ENCODE peak calls at places on chromosomes 13 and 19, in nine cellular contexts. K is tibial nerve; E is pancreas; X is lower lobe of right lung; D is astrocyte; M is breast epithelium; Y is CD8-positive, alpha-beta memory T cell; V is transverse colon; H is ascending aorta. P is an unnamed sample.

GRCh38 chr13:110799246-110800236 is 86.0 kb downstream of the ING1 start:
- DNase-seq in K (peak), E (no peak), X (no peak), D (peak), M (no peak), Y (no peak), V (no peak), H (peak), P (peak)

GRCh38 chr19:29544656-29545360 is 19.0 kb downstream of the VSTM2B start:
- DNase-seq in K (no peak), E (no peak), X (no peak), D (no peak), M (peak), Y (no peak), V (no peak), H (no peak), P (no peak)

GRCh38 chr19:5074830-5075394 is 106.0 kb downstream of the KDM4B start:
- DNase-seq in K (no peak), E (no peak), X (no peak), D (no peak), M (no peak), Y (no peak), V (no peak), H (no peak), P (no peak)

GRCh38 chr13:110841846-110842245 is 73.0 kb downstream of the ANKRD10 start:
- DNase-seq in K (no peak), E (no peak), X (no peak), D (no peak), M (no peak), Y (no peak), V (no peak), H (no peak), P (no peak)

GRCh38 chr13:22562116-22562515 is 618.7 kb upstream of the SGCG start:
- DNase-seq in K (no peak), E (no peak), X (no peak), D (no peak), M (no peak), Y (no peak), V (no peak), H (no peak), P (no peak)

GRCh38 chr19:30165228-30165813 is 206.9 kb upstream of the ZNF536 start:
- DNase-seq in K (no peak), E (no peak), X (no peak), D (no peak), M (no peak), Y (no peak), V (no peak), H (peak), P (no peak)

GRCh38 chr13:24777171-24777570 is 13.2 kb downstream of the RNF17 start:
- DNase-seq in K (no peak), E (no peak), X (no peak), D (no peak), M (no peak), Y (no peak), V (no peak), H (no peak), P (no peak)

GRCh38 chr19:10505583-10506229 is 2.5 kb upstream of the KEAP1 start:
- DNase-seq in K (peak), E (peak), X (peak), D (no peak), M (peak), Y (peak), V (peak), H (peak), P (peak)

GRCh38 chr13:80979035-80979641 is 638.2 kb upstream of the SPRY2 start:
- DNase-seq in K (no peak), E (peak), X (peak), D (peak), M (no peak), Y (no peak), V (peak), H (peak), P (peak)

GRCh38 chr13:31431722-31432137 is 232.0 kb downstream of the B3GLCT start:
- DNase-seq in K (peak), E (peak), X (peak), D (peak), M (no peak), Y (no peak), V (peak), H (peak), P (no peak)

GRCh38 chr13:36297259-36297599 is 385 bp downstream of the CCDC169 start:
- DNase-seq in K (no peak), E (no peak), X (no peak), D (peak), M (no peak), Y (no peak), V (no peak), H (no peak), P (no peak)

GRCh38 chr19:4660181-4660791 is 9.9 kb downstream of the MYDGF start:
- DNase-seq in K (no peak), E (no peak), X (no peak), D (no peak), M (no peak), Y (no peak), V (peak), H (no peak), P (no peak)

GRCh38 chr19:49718511-49718910 is 27.6 kb downstream of the CPT1C start:
- DNase-seq in K (no peak), E (no peak), X (no peak), D (no peak), M (no peak), Y (no peak), V (no peak), H (no peak), P (no peak)

GRCh38 chr19:50313812-50314536 is 15.2 kb downstream of the KCNC3 start:
- DNase-seq in K (no peak), E (no peak), X (no peak), D (no peak), M (no peak), Y (no peak), V (no peak), H (no peak), P (no peak)

GRCh38 chr19:49592486-49593232 is 1.7 kb downstream of the PRR12 start:
- DNase-seq in K (no peak), E (peak), X (no peak), D (no peak), M (no peak), Y (no peak), V (no peak), H (no peak), P (no peak)

GRCh38 chr19:28420731-28421550 is 792.0 kb downstream of the UQCRFS1 start:
- DNase-seq in K (no peak), E (no peak), X (no peak), D (peak), M (no peak), Y (no peak), V (no peak), H (no peak), P (no peak)

DNA sequence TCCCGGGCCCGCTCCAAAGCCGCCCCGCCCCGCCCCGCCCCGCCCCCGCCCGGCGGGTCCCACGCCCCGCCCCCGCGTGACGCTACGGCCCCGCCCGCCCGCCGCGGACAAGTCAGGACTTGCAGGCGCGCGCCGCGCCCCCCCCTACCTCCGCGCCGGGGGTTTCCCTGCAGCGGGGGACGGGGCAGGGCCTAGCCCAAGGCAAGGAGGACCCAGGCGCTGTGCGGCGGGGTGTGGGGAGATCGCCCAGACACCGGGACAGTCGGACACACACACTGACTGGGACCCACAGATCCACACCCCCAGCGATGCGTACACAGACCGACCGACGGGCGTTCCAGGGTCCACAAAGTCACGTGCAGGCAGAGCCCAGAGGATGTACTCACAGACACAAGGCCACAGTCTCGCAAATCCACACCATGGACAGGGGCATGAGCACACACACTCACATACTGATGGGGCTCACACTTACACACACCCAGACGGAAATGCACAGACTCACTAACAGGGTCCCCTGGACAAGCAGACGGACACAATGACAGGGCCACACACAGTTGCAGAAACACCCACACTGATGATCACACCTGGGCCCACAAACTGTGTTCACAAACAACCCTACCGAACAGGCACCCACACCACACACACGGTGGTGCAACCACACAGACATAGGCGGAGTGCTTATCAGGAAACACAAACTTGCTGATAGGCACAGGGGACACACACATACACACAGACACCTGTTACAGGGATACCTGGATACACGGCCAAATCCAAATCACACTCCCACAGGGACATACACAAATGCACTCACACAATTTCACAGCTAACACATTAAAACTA is 436 bp upstream of the BBC3 start:
- DNase-seq in K (peak), E (peak), X (peak), D (peak), M (peak), Y (peak), V (peak), H (peak), P (peak)
- H3K27ac ChIP-seq in K (peak), E (peak), X (peak), D (peak), M (peak), Y (peak), V (peak), H (peak), P (peak)

GRCh38 chr13:99227331-99227900 is 26.8 kb downstream of the UBAC2 start:
- DNase-seq in K (no peak), E (no peak), X (no peak), D (no peak), M (no peak), Y (no peak), V (no peak), H (no peak), P (no peak)

GRCh38 chr13:99227909-99228688 is 27.4 kb downstream of the UBAC2 start:
- DNase-seq in K (no peak), E (no peak), X (no peak), D (no peak), M (no peak), Y (no peak), V (no peak), H (no peak), P (peak)

GRCh38 chr13:99228737-99229691 is 28.4 kb downstream of the UBAC2 start:
- DNase-seq in K (no peak), E (no peak), X (no peak), D (peak), M (no peak), Y (no peak), V (no peak), H (no peak), P (no peak)

GRCh38 chr13:99230991-99231390 is 27.2 kb downstream of the GPR18 start:
- DNase-seq in K (no peak), E (no peak), X (no peak), D (no peak), M (no peak), Y (no peak), V (no peak), H (no peak), P (no peak)

GRCh38 chr13:99231726-99232125 is 26.5 kb downstream of the GPR18 start:
- DNase-seq in K (no peak), E (no peak), X (no peak), D (no peak), M (no peak), Y (no peak), V (no peak), H (no peak), P (no peak)
- H3K4me3 ChIP-seq in K (no peak), E (no peak), X (no peak), D (no peak), M (no peak), Y (no peak), V (no peak), H (no peak), P (no peak)

DNA sequence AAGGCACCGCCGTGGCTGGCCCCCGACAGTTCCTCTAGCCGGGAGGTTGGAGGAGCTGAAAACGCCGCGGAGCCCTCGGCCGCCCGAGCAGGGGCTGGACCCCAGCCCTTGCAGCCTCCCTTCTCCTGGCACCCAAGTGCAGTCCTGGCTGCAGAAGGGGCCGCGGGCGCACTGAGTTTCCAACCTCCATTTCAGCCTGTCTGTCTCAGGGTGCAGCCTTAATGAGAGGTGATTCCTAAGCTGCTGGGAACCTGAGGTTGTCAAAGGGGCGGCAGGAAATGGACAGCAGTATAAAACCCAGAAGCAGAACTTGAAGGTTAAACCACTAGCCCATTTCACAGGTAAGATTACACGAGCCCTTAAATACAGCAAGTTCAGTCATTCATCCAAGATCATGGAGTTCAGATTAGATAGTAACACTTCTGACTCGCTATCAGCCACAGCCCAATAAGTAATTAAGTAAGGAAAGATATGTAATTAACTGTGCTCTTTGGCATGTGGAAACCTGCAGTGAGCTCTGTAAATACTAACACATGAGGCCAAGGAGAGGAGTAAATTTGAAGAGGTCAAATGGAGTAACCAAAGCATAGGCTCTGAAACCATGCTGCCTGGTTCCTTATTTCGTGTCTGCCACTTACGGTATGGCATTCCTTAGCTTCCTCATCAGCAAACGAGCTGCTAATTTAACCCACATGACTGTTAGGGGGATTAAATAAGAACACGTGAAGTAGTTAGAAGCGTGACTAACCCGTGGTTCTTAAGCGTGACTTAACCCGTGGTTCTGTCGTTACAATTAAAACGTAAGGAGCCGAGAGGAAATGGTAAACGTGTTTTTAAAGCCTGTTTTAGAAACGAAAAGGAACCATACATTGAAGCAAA is 682 bp downstream of the SETDB2 start:
- DNase-seq in K (no peak), E (no peak), X (no peak), D (peak), M (no peak), Y (peak), V (peak), H (no peak), P (peak)
- H3K27ac ChIP-seq in K (peak), E (peak), X (peak), D (peak), M (peak), Y (peak), V (peak), H (peak), P (peak)

DNA sequence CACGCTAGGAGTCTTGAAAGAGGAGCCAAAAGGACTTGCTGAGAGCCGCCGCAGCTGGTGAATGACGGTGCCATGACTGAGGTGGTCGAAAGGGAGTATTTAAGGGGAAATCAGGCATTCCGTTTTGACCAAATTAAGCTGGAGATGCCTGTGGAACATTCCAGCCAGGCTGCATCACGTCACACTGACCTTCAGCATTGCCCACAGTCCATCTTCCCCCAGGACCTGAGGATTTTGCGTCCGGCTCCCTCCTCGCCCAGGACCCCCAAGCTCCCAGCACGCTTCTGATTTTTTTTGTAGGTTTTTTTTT is 12.0 kb downstream of the CYTH2 start:
- DNase-seq in K (no peak), E (no peak), X (no peak), D (peak), M (no peak), Y (no peak), V (no peak), H (no peak), P (no peak)
- H3K4me3 ChIP-seq in K (peak), E (no peak), X (peak), D (no peak), M (peak), Y (peak), V (no peak), H (peak), P (peak)

GRCh38 chr19:7196721-7197168 is 97.5 kb downstream of the INSR start:
- DNase-seq in K (peak), E (no peak), X (no peak), D (no peak), M (no peak), Y (no peak), V (no peak), H (peak), P (peak)
- H3K27ac ChIP-seq in K (peak), E (peak), X (peak), D (no peak), M (peak), Y (no peak), V (peak), H (peak), P (peak)

DNA sequence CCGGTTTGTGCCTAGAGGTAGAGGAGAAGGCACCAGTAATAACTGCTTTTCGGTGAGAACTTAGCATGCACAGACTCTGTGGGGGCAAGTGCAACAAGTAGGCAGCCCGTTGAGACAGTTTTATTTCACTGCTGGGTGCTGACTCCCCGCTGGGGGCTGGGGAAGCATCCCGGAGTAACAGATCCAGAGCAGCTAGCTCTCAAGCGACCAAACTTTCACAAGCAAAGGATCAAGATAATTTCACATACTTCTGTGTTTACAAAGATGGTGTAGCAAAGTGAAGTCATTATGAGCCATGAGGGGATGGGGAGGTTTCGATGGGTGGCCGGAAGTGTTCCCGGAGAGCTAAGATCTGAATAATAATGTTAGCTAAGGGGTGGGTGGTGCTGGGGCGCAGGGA is 2.8 kb downstream of the NACC1 start:
- DNase-seq in K (no peak), E (no peak), X (no peak), D (peak), M (no peak), Y (no peak), V (no peak), H (no peak), P (no peak)
- H3K4me3 ChIP-seq in K (no peak), E (no peak), X (no peak), D (peak), M (no peak), Y (no peak), V (no peak), H (no peak), P (no peak)

DNA sequence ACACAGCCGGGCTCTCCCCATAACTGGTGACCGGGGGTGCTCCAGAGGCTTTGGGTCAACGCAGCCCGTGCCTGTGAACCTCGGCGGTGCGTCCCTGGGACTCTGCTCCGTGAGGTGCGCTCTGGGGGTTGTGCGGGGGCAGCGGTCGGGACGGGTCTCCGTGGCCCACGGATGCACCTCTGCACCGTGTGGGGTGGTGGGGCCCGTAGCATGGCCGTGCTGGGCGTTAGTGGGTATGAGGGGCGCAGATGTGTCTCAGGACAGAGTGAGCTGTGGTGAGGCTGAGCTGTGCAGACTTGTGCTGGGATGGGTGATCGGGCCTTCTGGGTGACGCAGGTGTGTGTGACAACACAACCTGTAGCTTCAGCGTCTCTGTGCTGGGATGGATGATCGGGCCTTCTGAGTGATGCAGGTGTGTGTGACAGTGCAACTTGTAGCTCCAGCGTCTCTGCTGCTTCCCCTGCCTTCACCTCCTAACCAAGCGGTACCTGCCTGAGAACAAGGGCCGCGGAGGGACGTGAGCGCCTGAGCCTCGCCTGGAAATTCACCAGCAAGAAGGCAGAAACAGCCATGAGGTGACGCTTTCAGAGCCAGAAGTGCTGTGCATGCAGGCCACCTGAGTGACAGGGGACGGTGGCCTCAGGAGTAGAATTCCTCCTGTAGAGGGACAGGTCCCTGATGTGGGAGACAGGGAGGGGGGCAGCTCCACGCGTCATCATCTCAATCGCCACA is 599 bp downstream of the ZNF331 start:
- DNase-seq in K (no peak), E (peak), X (no peak), D (no peak), M (no peak), Y (no peak), V (no peak), H (no peak), P (no peak)
- H3K27ac ChIP-seq in K (peak), E (peak), X (peak), D (peak), M (peak), Y (peak), V (peak), H (peak), P (peak)

DNA sequence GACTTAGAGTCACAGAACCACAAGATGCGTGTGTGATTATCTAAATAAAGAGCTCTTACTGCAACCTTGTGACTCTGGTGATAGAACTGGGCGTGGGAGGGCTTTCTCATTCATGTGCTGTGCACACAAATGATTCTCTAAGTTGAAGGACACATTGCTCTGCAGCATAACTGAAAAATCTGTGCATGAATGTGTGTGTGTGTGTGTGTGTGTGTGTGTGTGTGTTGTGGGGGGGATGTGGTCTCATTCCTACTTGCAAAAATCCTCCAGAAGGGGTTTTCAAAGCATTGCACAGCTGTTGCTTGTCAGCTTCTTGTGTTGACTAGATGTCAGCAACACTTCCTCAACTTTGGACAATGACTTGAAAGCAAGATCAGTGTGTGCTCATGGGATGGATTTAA is 22.4 kb downstream of the LRCH1 start:
- DNase-seq in K (no peak), E (no peak), X (no peak), D (peak), M (no peak), Y (no peak), V (no peak), H (no peak), P (no peak)
- H3K4me3 ChIP-seq in K (no peak), E (no peak), X (no peak), D (no peak), M (no peak), Y (no peak), V (no peak), H (no peak), P (no peak)

GRCh38 chr19:19448238-19448544 is 42.7 kb downstream of the GATAD2A start:
- DNase-seq in K (no peak), E (no peak), X (peak), D (no peak), M (no peak), Y (no peak), V (no peak), H (no peak), P (no peak)
- H3K27ac ChIP-seq in K (no peak), E (peak), X (peak), D (no peak), M (no peak), Y (peak), V (no peak), H (no peak), P (no peak)

GRCh38 chr19:57914517-57914916 is 1.9 kb downstream of the ZNF417 start:
- DNase-seq in K (no peak), E (no peak), X (no peak), D (no peak), M (no peak), Y (no peak), V (no peak), H (no peak), P (no peak)
- H3K4me3 ChIP-seq in K (no peak), E (no peak), X (no peak), D (no peak), M (no peak), Y (peak), V (no peak), H (no peak), P (no peak)